ENCODE peak calls at places on chromosomes 2 and 18, in four cellular contexts. J, H, Z and B are unnamed samples.

GRCh38 chr2:221708916-221709315 is 136.8 kb upstream of the EPHA4 start:
- DNase-seq in J (no peak), H (no peak), Z (no peak), B (no peak)

GRCh38 chr2:75186829-75187228 is 12.5 kb downstream of the TACR1 start:
- DNase-seq in J (no peak), H (no peak), Z (no peak), B (no peak)

GRCh38 chr2:131049150-131049718 is 44.0 kb downstream of the FAM168B start:
- DNase-seq in J (no peak), H (no peak), Z (no peak), B (no peak)

GRCh38 chr2:120433816-120434290 is 87.9 kb downstream of the INHBB start:
- DNase-seq in J (no peak), H (no peak), Z (peak; percentile 18), B (no peak)

GRCh38 chr2:137138263-137138662 is 372.9 kb downstream of the THSD7B start:
- DNase-seq in J (no peak), H (no peak), Z (no peak), B (no peak)

GRCh38 chr2:130370490-130370889 is 14.6 kb downstream of the PTPN18 start:
- DNase-seq in J (no peak), H (no peak), Z (no peak), B (no peak)

GRCh38 chr2:121038431-121038830 is 246.6 kb downstream of the TFCP2L1 start:
- DNase-seq in J (no peak), H (no peak), Z (no peak), B (no peak)

GRCh38 chr2:110946892-110947291 is 173.8 kb upstream of the BCL2L11 start:
- DNase-seq in J (no peak), H (no peak), Z (no peak), B (no peak)

GRCh38 chr2:50444286-50444685 is 587.6 kb downstream of the NRXN1 start:
- DNase-seq in J (no peak), H (no peak), Z (no peak), B (peak; percentile 14)

GRCh38 chr2:9565436-9566153 is 10.0 kb upstream of the ADAM17 start:
- DNase-seq in J (peak; percentile 81), H (peak; percentile 71), Z (no peak), B (no peak)

GRCh38 chr2:43121915-43122314 is 104.5 kb downstream of the ZFP36L2 start:
- DNase-seq in J (no peak), H (no peak), Z (no peak), B (no peak)

GRCh38 chr2:119029297-119029696 is 87.3 kb downstream of the MARCO start:
- DNase-seq in J (no peak), H (no peak), Z (peak; percentile 20), B (no peak)

GRCh38 chr18:32378705-32379104 is 92.0 kb downstream of the GAREM1 start:
- DNase-seq in J (no peak), H (peak; percentile 40), Z (no peak), B (no peak)

GRCh38 chr2:177078416-177078815 is 134.2 kb upstream of the HNRNPA3 start:
- DNase-seq in J (no peak), H (peak; percentile 28), Z (no peak), B (no peak)

DNA sequence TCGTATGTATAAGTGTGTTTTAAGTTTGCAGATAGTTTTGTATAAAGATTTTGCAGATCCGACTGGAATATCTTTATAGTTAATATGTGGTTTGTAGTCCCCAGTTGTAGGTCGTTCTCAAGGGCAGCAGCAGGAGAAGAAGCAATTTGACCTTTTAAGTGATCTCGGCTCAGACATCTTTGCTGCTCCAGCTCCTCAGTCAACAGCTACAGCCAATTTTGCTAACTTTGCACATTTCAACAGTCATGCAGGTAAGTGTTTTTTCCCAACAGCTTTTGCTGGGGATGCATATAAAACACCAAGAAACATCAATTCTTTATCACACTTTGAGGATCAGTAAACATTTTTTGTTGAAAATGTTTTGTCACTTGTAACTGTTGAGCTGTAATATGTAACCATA is 52.7 kb downstream of the AGFG1 start:
- DNase-seq in J (no peak), H (no peak), Z (no peak), B (no peak)
- H3K27ac ChIP-seq in J (no peak overlapping the region), H (no peak overlapping the region), Z (no peak overlapping the region), B (no peak overlapping the region)

GRCh38 chr2:28395334-28396061 is 2.8 kb downstream of the FOSL2 start:
- DNase-seq in J (no peak), H (peak; percentile 68), Z (no peak), B (peak; percentile 65)

GRCh38 chr2:28398101-28398834 is 5.6 kb downstream of the FOSL2 start:
- DNase-seq in J (no peak), H (no peak), Z (no peak), B (peak; percentile 32)

GRCh38 chr2:28394997-28395333 is 2.3 kb downstream of the FOSL2 start:
- DNase-seq in J (no peak), H (no peak), Z (no peak), B (no peak)

GRCh38 chr2:28399289-28399688 is 6.6 kb downstream of the FOSL2 start:
- DNase-seq in J (no peak), H (no peak), Z (no peak), B (no peak)

DNA sequence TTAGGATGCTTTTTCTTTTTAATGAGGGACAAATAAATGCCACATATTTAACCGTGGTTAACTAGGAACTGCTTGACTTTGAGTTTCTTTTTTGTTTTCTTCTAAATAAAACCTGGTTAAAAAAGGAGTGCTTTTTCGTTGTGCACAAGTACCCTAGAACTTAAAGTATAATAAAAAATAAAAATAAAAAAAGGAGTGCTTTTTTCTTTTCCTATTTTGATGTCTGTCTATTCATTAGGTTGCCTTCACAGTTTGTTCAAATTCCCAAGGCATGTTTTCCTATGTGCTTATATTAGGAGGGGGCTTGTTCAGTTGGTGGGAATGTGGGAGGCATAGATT is 4.4 kb downstream of the FOSL2 start:
- DNase-seq in J (no peak), H (no peak), Z (no peak), B (no peak)
- H3K4me1 ChIP-seq in J (peaks cover 50% of the 10 kb centered on the region), H (peaks cover 9% of the 10 kb centered on the region), Z (no peaks in the 10 kb centered on the region), B (peaks cover 24% of the 10 kb centered on the region)

DNA sequence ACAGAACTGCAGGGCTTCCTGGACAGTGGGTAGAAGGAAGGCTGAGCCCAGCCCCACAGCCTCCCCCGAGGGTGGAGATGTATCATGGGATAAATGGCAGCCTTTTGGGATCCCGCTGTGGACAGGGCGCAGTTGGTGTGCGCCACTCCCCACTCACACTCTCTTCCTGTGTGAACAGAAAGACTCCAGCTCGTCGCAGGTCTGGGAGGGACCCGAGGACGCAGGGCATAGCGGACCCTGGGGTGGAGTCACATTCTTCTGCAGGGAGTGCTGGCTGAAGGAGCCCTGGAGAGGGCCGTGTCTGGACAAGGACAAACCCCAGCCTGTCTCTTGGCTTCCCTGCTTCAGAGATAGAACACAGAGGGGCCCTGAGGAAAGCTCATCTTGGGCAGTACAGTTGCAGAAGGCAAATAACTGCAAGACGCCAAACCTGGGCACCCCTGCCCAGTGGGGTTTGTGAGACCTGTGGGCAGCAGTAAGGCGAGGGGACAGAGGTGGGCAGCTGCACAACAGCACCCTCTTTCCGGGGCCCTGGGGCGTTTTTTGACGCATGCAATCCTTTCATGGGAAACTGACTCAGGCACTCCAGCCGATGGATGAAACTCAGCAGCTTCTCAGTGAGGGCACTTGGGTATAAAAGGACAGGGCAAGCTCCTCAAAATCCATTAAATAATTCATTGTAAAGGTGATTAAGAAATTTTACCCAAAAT is 101.9 kb downstream of the USP40 start:
- DNase-seq in J (no peak), H (no peak), Z (no peak), B (no peak)
- H3K27ac ChIP-seq in J (no peak overlapping the region), H (no peak overlapping the region), Z (no peak overlapping the region), B (no peak overlapping the region)

GRCh38 chr2:47077442-47078117 is 77.5 kb downstream of the STPG4 start:
- DNase-seq in J (no peak), H (no peak), Z (no peak), B (no peak)

GRCh38 chr2:47076586-47077441 is 78.3 kb downstream of the STPG4 start:
- DNase-seq in J (no peak), H (peak; percentile 60), Z (no peak), B (peak; percentile 81)

GRCh38 chr2:47075361-47076125 is 79.6 kb downstream of the STPG4 start:
- DNase-seq in J (no peak), H (no peak), Z (no peak), B (no peak)

GRCh38 chr2:47074691-47075090 is 80.4 kb downstream of the STPG4 start:
- DNase-seq in J (no peak), H (no peak), Z (no peak), B (no peak)

DNA sequence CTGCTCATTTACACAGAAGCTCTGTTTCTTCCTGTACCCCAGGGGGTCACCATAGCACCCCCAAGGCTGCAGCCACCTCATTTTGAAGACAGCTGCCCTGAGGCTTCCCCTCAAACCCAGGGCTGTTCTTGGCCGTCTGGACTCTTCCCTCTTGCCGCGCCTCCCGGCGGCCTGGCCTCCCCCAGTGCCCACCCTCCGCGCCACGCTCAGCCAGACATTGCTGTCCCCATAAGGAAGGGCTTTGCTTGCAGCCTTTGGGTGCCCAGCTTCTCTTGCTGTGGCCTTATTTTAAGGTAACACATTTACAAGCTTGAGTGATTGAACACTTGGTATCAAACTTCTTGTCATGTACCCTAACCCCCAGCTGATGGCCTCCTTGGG is 79.0 kb downstream of the STPG4 start:
- DNase-seq in J (no peak), H (no peak), Z (no peak), B (no peak)
- H3K4me1 ChIP-seq in J (peaks cover 56% of the 10 kb centered on the region), H (peaks cover 28% of the 10 kb centered on the region), Z (peaks cover 16% of the 10 kb centered on the region), B (peaks cover 32% of the 10 kb centered on the region)

GRCh38 chr18:5413447-5413846 is 117.9 kb upstream of the ZBTB14 start:
- DNase-seq in J (no peak), H (no peak), Z (no peak), B (no peak)
- H3K27ac ChIP-seq in J (no peak overlapping the region), H (no peak overlapping the region), Z (no peak overlapping the region), B (no peak overlapping the region)